ENCODE peak calls at places on chromosomes 3 and 15, in four cellular contexts. I is A549, D is HepG2, X is GM12878. M is an unnamed sample.
A peak's percentile ranks its signal among the peaks of the same experiment; 100 is the strongest.

GRCh38 chr3:60314064-60314463 is 937.2 kb downstream of the FHIT start:
- DNase-seq in I (no peak), D (no peak), X (no peak), M (no peak)

GRCh38 chr15:51090753-51091152 is 4.0 kb downstream of the TNFAIP8L3 start:
- DNase-seq in I (no peak), D (no peak), X (no peak), M (no peak)

GRCh38 chr3:193960485-193961172 is 175.3 kb upstream of the HES1 start:
- DNase-seq in I (no peak), D (no peak), X (no peak), M (no peak)

GRCh38 chr3:32577621-32578556 is 7.2 kb upstream of the DYNC1LI1 start:
- DNase-seq in I (no peak), D (no peak), X (peak; percentile 66), M (no peak)

GRCh38 chr3:58260261-58260731 is 22.7 kb downstream of the ABHD6 start:
- DNase-seq in I (no peak), D (no peak), X (no peak), M (no peak)

GRCh38 chr3:58563386-58564035 is 13.7 kb downstream of the FAM107A start:
- DNase-seq in I (no peak), D (peak; percentile 53), X (no peak), M (no peak)

GRCh38 chr3:171068658-171069057 is 42.1 kb upstream of the SLC2A2 start:
- DNase-seq in I (no peak), D (peak; percentile 49), X (no peak), M (no peak)

GRCh38 chr15:59247364-59247763 is 40.7 kb downstream of the LDHAL6B start:
- DNase-seq in I (peak; percentile 73), D (peak; percentile 74), X (no peak), M (peak; percentile 41)

GRCh38 chr15:43370310-43370974 is 401 bp downstream of the ZSCAN29 start:
- DNase-seq in I (no peak), D (peak; percentile 27), X (no peak), M (peak; percentile 67)

GRCh38 chr15:48059786-48060185 is 61.0 kb upstream of the SLC24A5 start:
- DNase-seq in I (no peak), D (no peak), X (no peak), M (no peak)

GRCh38 chr3:124492824-124493223 is 237.4 kb upstream of the UMPS start:
- DNase-seq in I (peak; percentile 85), D (peak; percentile 73), X (no peak), M (peak; percentile 25)

GRCh38 chr15:37015025-37015424 is 85.3 kb downstream of the MEIS2 start:
- DNase-seq in I (no peak), D (no peak), X (no peak), M (no peak)

GRCh38 chr3:58588030-58588614 is 10.9 kb upstream of the FAM107A start:
- DNase-seq in I (no peak), D (no peak), X (no peak), M (no peak)

GRCh38 chr3:23821858-23822257 is 16.1 kb downstream of the UBE2E1 start:
- DNase-seq in I (no peak), D (no peak), X (no peak), M (no peak)

GRCh38 chr3:55658297-55659022 is 171.4 kb upstream of the WNT5A start:
- DNase-seq in I (no peak), D (no peak), X (peak; percentile 40), M (no peak)

GRCh38 chr3:133932009-133932408 is 36.3 kb upstream of the RAB6B start:
- DNase-seq in I (no peak), D (no peak), X (no peak), M (no peak)

GRCh38 chr15:67138946-67139855 is 73.8 kb downstream of the SMAD3 start:
- DNase-seq in I (no peak), D (no peak), X (no peak), M (no peak)

GRCh38 chr15:63968122-63968524 is 78.2 kb downstream of the DAPK2 start:
- DNase-seq in I (no peak), D (no peak), X (no peak), M (no peak)

GRCh38 chr15:63971427-63971805 is 74.9 kb downstream of the DAPK2 start:
- DNase-seq in I (no peak), D (no peak), X (no peak), M (no peak)

GRCh38 chr15:63968700-63969099 is 77.6 kb downstream of the DAPK2 start:
- DNase-seq in I (no peak), D (no peak), X (no peak), M (no peak)

GRCh38 chr15:63970723-63971426 is 75.4 kb downstream of the DAPK2 start:
- DNase-seq in I (no peak), D (no peak), X (peak; percentile 85), M (no peak)

DNA sequence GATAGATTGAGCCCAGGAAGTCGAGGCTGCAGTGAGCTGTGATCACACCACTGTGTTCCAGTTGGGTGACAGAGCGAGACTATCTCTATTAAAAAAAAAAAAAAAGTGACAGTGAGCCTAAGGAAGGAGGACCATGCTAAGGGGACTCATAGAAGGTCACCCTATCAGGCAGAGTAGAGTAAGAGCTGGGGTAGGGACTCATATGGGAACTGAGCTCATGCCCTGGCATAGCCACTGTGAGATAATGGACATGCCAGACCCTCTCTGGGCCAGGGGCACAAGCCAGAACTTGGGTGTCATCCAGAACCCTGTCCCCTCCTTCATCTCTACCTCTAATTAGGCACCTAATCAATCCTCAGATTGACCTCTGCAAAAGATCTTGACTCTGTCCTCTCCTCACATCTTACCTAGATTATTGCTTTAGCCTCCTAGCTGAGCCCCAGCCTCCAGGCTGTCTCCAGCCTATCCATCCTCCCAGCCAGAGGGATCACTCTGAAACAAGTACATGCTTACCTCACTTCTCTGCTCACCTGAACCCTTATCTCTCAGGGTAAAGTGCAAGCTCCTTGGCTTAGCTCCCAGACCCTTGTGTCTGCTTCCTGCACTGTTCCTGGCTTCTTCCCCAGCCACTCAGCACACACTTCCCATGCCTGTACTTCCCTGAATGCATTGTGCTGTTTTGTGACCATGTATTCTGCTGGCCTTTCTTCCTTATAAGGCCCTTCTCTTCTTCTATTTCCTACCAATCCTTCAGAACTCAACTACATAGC is 76.4 kb downstream of the DAPK2 start:
- DNase-seq in I (no peak), D (peak; percentile 13), X (no peak), M (no peak)
- TF ChIP-seq PBX3 in I (no peak), D (no peak), X (no peak), M (no peak)

GRCh38 chr3:19972056-19972455 is 25.2 kb downstream of the RAB5A start:
- DNase-seq in I (no peak), D (no peak), X (no peak), M (no peak)
- TF ChIP-seq PBX3 in I (no peak), D (no peak), X (no peak), M (no peak)

DNA sequence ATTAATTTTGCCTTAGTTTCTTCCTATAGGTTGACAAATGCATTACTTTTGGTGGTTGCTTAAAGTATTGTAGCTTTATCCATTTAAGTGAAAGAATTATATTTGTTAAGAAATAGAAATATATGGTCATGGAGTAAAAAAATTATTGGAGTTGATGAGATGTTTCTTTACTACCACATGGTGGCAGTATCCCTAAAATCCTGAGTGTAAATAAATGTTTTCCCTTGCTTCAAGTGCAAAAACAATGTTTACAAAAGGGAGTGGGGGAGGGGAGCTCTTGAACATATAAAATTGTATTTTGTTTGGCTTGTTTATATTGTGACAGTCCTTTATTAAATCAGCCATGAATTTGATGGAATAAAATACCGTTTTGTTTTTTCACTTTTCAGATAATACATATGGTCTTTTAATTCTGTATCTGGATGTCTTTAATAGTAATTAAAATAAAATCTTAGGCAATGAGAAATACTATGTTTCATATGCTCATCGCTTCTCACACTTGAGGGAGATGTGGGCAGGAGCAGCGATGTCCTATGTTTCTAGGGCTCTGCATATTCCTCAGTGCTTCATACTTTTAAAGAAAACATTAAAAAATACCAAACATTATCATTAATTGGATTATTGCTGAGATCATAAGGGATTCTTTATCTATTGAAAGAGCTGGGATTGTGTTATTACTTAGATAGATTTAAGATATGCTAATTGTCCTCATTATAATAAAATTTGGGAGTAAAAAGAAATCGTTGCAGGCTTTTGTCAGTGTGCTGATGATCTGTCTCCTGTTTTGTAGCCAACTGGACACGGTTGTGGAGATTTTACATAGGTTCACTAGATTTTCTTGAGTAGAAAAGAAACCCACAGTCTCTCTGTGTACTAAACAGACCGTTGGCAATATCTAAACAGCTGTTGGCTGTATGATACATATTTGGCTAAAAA is 349.7 kb downstream of the TUSC7 start:
- DNase-seq in I (peak; percentile 3), D (peak; percentile 10), X (no peak), M (peak; percentile 37)
- TF ChIP-seq PBX3 in I (no peak), D (no peak), X (no peak), M (no peak)

GRCh38 chr3:158313344-158313927 is 203.5 kb downstream of the RSRC1 start:
- DNase-seq in I (peak; percentile 8), D (peak; percentile 31), X (no peak), M (peak; percentile 54)
- TF ChIP-seq PBX3 in I (no peak), D (no peak), X (no peak), M (no peak)

GRCh38 chr3:63862804-63863149 is 828 bp downstream of the THOC7 start:
- DNase-seq in I (no peak), D (peak; percentile 7), X (no peak), M (no peak)

GRCh38 chr3:63867225-63867624 is 3.6 kb downstream of the ATXN7 start:
- DNase-seq in I (no peak), D (no peak), X (no peak), M (no peak)

GRCh38 chr3:63861306-63861705 is 2.3 kb downstream of the THOC7 start:
- DNase-seq in I (no peak), D (no peak), X (no peak), M (no peak)

GRCh38 chr3:63864008-63864871 is 573 bp downstream of the ATXN7 start:
- DNase-seq in I (peak; percentile 25), D (no peak), X (no peak), M (peak; percentile 85)

DNA sequence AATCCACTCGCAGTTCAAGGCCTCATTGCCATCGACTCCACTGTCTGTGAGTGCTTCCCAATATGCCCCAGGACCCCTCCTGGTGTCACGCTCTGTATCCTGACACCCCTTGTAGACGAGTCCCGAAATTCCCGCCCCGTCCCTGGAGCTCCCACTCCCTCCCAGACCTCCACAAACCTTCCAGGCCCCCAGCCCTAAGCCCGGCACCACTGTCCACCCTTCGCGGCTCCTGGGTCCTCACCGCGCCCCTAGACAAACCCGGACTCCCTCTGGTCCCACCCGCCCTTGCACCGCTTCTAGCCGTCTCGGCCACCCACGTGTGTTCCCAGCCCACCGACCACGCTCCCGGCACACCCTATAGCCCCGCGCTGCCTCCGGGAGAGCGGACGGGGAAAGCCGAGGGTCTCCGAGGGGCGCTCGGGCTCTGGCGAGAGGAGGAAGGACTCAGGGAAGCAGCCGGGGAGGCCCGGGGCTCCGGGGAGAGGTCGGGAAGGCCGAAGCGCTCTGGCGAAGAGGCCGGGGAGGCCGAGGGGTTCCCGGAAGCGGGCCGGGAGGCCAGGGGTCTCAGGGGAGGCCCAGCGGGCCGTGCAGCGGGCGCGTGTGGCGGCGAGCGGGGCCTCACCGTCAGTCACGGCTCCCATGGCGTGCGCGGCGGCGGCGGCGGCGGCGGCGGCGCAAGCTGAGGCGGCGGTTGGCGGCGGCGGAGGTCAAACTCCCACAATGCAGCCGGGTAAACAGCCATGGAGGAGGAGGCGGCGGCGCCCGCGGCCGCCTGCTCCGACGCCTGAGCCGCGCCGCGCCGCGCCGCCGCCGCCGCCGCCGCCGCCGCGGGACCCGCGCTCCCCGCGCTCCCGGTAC is at the start of the genes ATXN7 and THOC7:
- DNase-seq in I (peak; percentile 25), D (peak; percentile 24), X (no peak), M (peak; percentile 90)
- TF ChIP-seq PBX3 in I (no peak), D (no peak), X (no peak), M (no peak)